ENCODE peak calls at places on chromosomes 7 and 10, in four cellular contexts. H is left cardiac atrium, B is NT2/D1, R is non-pigmented ciliary epithelial cell. U is an unnamed sample.

GRCh38 chr7:149796287-149796860 is 23.0 kb upstream of the ZNF467 start:
- DNase-seq in H (no peak), B (no peak), R (no peak), U (no peak)

GRCh38 chr7:128080169-128080568 is 48.9 kb upstream of the LRRC4 start:
- DNase-seq in H (no peak), B (no peak), R (no peak), U (no peak)

GRCh38 chr7:123715198-123715597 is 33.6 kb downstream of the WASL start:
- DNase-seq in H (no peak), B (no peak), R (no peak), U (no peak)

GRCh38 chr10:48478980-48479811 is 125.7 kb downstream of the ARHGAP22 start:
- DNase-seq in H (no peak), B (no peak), R (no peak), U (no peak)

GRCh38 chr10:44347609-44348400 is 37.1 kb downstream of the CXCL12 start:
- DNase-seq in H (no peak), B (no peak), R (no peak), U (no peak)

GRCh38 chr7:117435475-117436043 is 8.3 kb upstream of the ASZ1 start:
- DNase-seq in H (no peak), B (no peak), R (no peak), U (no peak)

GRCh38 chr7:143882611-143883078 is 19.3 kb downstream of the TCAF1 start:
- DNase-seq in H (peak), B (no peak), R (no peak), U (peak)

GRCh38 chr7:13031481-13031880 is 344.0 kb downstream of the ARL4A start:
- DNase-seq in H (no peak), B (no peak), R (no peak), U (no peak)

GRCh38 chr7:128922496-128923410 is 12.2 kb upstream of the KCP start:
- DNase-seq in H (no peak), B (no peak), R (no peak), U (no peak)

GRCh38 chr7:142879060-142879459 is 6.5 kb downstream of the TRPV6 start:
- DNase-seq in H (no peak), B (no peak), R (no peak), U (no peak)

U was measured in SK-N-DZ.